ENCODE peak calls at places on chromosomes 1 and 21, in seven cellular contexts. P, G, Y, W, T, L and B are unnamed samples.

GRCh38 chr1:236830560-236830959 is 35.5 kb downstream of the MTR start:
- DNase-seq in P (no peak), Y (no peak), T (no peak), L (no peak), G (no peak), W (no peak), B (no peak)

GRCh38 chr1:235617808-235618207 is 31.8 kb downstream of the GNG4 start:
- DNase-seq in Y (no peak), T (peak), W (no peak), G (peak), P (no peak), L (no peak), B (peak)

GRCh38 chr1:37394574-37395464 is 79.6 kb upstream of the ZC3H12A start:
- DNase-seq in T (no peak), L (no peak), Y (peak), W (no peak), P (no peak), G (no peak), B (no peak)

GRCh38 chr1:60222492-60223369 is 149.2 kb upstream of the C1orf87 start:
- DNase-seq in W (no peak), L (no peak), P (no peak), T (no peak), Y (no peak), G (no peak), B (no peak)

GRCh38 chr1:46406881-46407608 is 12.9 kb downstream of the FAAH start:
- DNase-seq in W (no peak), P (no peak), T (no peak), G (peak), Y (no peak), L (no peak), B (no peak)

GRCh38 chr1:150152772-150153461 is 3.2 kb downstream of the PLEKHO1 start:
- DNase-seq in T (peak), W (no peak), L (no peak), Y (no peak), P (no peak), G (peak), B (no peak)

GRCh38 chr1:93686497-93687250 is 5.0 kb upstream of the BCAR3 start:
- DNase-seq in L (no peak), Y (no peak), G (no peak), W (no peak), P (no peak), T (no peak), B (no peak)

GRCh38 chr1:6948861-6949260 is 163.6 kb downstream of the CAMTA1 start:
- DNase-seq in G (no peak), Y (no peak), P (no peak), W (no peak), L (no peak), T (no peak), B (no peak)

GRCh38 chr1:17437260-17438175 is 2.0 kb downstream of the RCC2 start:
- DNase-seq in P (peak), W (no peak), Y (peak), L (peak), G (peak), T (peak), B (no peak)

GRCh38 chr1:7438396-7438785 is 332.7 kb upstream of the VAMP3 start:
- DNase-seq in L (no peak), T (no peak), G (no peak), P (no peak), W (no peak), Y (no peak), B (no peak)

GRCh38 chr1:55054396-55054795 is 15.0 kb downstream of the PCSK9 start:
- DNase-seq in Y (no peak), G (no peak), P (no peak), T (no peak), W (no peak), L (no peak), B (no peak)

GRCh38 chr1:235402457-235403200 is 35.4 kb downstream of the TBCE start:
- DNase-seq in L (no peak), W (no peak), G (no peak), Y (peak), T (no peak), P (no peak), B (no peak)

GRCh38 chr1:220786337-220787068 is at the start of gene MTARC1:
- DNase-seq in Y (peak), G (peak), P (peak), T (peak), L (no peak), W (peak), B (no peak)

GRCh38 chr1:44778705-44779576 is 3.6 kb downstream of the RPS8 start:
- DNase-seq in G (no peak), L (no peak), T (no peak), Y (no peak), P (no peak), W (no peak), B (no peak)

GRCh38 chr1:200039849-200040479 is 12.5 kb downstream of the NR5A2 start:
- DNase-seq in Y (no peak), L (no peak), T (no peak), P (no peak), G (no peak), W (no peak), B (no peak)
- H3K4me3 ChIP-seq in Y (peak), L (no peak), T (no peak), P (peak), G (peak), W (peak), B (peak)

DNA sequence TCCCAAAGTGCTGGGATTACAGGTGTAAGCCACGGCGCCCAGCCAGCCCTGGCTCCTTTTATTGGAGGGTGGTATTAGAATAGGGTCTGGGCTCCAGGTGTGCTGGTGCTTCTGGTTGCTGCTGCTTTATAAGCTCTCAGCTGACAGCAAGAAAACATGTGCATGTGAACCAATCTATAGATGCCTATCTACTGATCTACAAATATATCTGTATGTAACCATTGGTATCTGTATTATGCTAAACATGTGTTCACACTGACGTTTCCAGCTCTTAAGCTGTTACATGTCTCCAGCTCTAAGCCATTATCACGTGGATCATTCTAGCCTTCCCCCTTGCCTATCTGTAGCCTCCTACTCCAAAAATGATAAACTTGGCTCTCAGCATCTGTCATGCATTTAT is 82.4 kb downstream of the ST6GALNAC3 start:
- DNase-seq in T (no peak), L (no peak), P (no peak), Y (no peak), W (no peak), G (no peak), B (no peak)
- TF ChIP-seq CTCF in T (no peak), L (no peak), P (no peak), Y (no peak), W (no peak), G (no peak), B (no peak)

GRCh38 chr21:19850157-19850556 is 1148.1 kb upstream of the NCAM2 start:
- DNase-seq in P (no peak), G (no peak), Y (no peak), L (no peak), T (no peak), W (no peak), B (no peak)

GRCh38 chr21:19853061-19853460 is 1145.1 kb upstream of the NCAM2 start:
- DNase-seq in W (no peak), T (no peak), G (no peak), P (peak), L (no peak), Y (no peak), B (no peak)

GRCh38 chr21:19855522-19855921 is 1142.7 kb upstream of the NCAM2 start:
- DNase-seq in L (no peak), W (no peak), T (no peak), P (no peak), G (no peak), Y (no peak), B (no peak)

GRCh38 chr21:19853709-19854575 is 1144.3 kb upstream of the NCAM2 start:
- DNase-seq in Y (no peak), G (no peak), P (no peak), W (no peak), T (no peak), L (peak), B (no peak)
- H3K4me3 ChIP-seq in Y (no peak), G (no peak), P (no peak), W (no peak), T (no peak), L (peak), B (no peak)

DNA sequence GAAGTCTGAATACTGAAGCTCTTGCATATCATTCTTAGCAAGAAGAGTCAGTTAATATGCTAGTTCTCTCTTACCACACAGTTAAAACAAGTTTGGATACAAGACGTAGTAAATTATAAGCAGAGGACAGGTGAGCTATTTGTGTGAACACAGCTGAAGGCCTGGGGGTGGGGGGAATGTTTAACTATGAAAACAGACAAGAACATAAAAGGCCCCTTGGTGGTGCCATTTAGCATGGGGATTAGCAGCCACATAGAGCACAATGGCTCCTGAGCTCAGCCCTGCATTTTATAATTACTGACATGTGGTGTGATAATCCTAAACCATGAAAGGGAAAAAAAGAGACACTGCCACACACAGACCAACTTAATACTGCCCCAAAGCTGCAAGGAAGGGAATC is 94.8 kb downstream of the TGFBR3 start:
- DNase-seq in L (peak), G (no peak), P (no peak), T (no peak), W (no peak), Y (no peak), B (no peak)
- TF ChIP-seq CTCF in L (no peak), G (no peak), P (peak), T (no peak), W (no peak), Y (no peak), B (no peak)

DNA sequence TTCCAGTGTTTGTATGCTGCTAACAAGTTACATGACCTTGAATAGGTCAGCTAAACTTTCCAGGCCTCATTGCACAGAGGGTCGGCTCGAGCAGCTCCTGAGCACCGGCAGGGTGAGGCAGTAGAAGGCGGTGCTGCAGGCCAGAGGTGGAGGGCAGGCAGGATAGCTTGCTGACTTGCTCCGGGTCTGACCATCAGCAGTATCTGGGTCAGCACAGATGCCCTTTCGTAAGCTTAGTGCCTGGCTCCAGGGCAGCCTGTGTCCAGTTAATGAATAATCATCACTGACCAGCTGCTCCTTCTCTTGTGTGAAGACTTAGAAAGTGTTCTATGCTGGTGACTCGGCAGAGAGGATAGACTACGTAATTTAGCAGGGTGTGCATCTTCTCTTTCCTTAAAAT is 6.9 kb downstream of the MAPKAPK2 start:
- DNase-seq in P (peak), W (peak), T (no peak), G (no peak), Y (no peak), L (no peak), B (no peak)
- H3K4me3 ChIP-seq in P (no peak), W (no peak), T (no peak), G (no peak), Y (no peak), L (no peak), B (no peak)

GRCh38 chr1:64234714-64235113 is 31.3 kb downstream of the UBE2U start:
- DNase-seq in W (no peak), G (no peak), Y (no peak), T (no peak), L (no peak), P (no peak), B (no peak)
- TF ChIP-seq CTCF in W (no peak), G (no peak), Y (no peak), T (no peak), L (no peak), P (no peak), B (no peak)

GRCh38 chr1:106049595-106049994 is 1006.9 kb upstream of the PRMT6 start:
- DNase-seq in P (no peak), W (no peak), G (no peak), L (no peak), Y (no peak), T (no peak), B (no peak)
- H3K4me3 ChIP-seq in P (no peak), W (no peak), G (no peak), L (no peak), Y (no peak), T (no peak), B (no peak)

GRCh38 chr21:25756190-25756932 is 21.6 kb downstream of the GABPA start:
- DNase-seq in W (no peak), L (no peak), G (no peak), T (no peak), P (no peak), Y (no peak), B (no peak)

GRCh38 chr21:25764065-25764464 is 29.3 kb downstream of the GABPA start:
- DNase-seq in W (no peak), T (no peak), Y (no peak), P (no peak), G (no peak), L (no peak), B (no peak)

GRCh38 chr21:25760061-25760460 is 25.3 kb downstream of the GABPA start:
- DNase-seq in T (no peak), G (no peak), L (no peak), Y (no peak), P (no peak), W (no peak), B (no peak)

DNA sequence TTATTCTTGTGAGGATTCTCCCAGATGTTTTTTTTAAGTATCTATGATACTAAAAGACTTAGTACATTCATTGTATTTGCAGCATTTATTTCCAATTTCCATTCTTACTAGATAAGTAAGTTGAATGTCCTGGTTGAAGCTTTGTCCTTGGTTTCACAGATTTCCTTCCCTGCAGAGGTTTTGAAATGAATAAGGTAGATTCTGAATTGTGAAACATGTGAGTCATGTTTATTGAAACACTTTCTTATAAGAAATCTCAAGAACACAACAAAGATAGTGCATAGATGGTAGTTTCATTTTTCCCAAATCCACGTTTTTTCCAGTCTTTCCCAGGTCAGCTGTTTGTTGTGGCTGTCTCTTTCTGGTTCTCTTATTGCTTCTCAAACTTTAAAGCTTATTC is 24.8 kb downstream of the GABPA start:
- DNase-seq in Y (no peak), W (no peak), L (no peak), T (no peak), P (no peak), G (peak), B (no peak)
- TF ChIP-seq CTCF in Y (no peak), W (no peak), L (no peak), T (no peak), P (no peak), G (no peak), B (no peak)